ENCODE peak calls at places on chromosomes 2 and 18, in five cellular contexts. One of them, this sample, is unnamed.

GRCh38 chr2:28997237-28997846 is 16.2 kb downstream of the TOGARAM2 start:
- DNase-seq in IMR-90: peak; percentile 22
- DNase-seq in AG10803: no peak
- DNase-seq in psoas muscle: no peak
- DNase-seq in NCI-H226: no peak
- DNase-seq in this sample: no peak

GRCh38 chr2:218981390-218982311 is 3.3 kb downstream of the FEV start:
- DNase-seq in IMR-90: peak; percentile 12
- DNase-seq in AG10803: no peak
- DNase-seq in psoas muscle: no peak
- DNase-seq in NCI-H226: no peak
- DNase-seq in this sample: peak; percentile 44

GRCh38 chr2:6832995-6833604 is 32.6 kb downstream of the CMPK2 start:
- DNase-seq in IMR-90: no peak
- DNase-seq in AG10803: no peak
- DNase-seq in psoas muscle: no peak
- DNase-seq in NCI-H226: no peak
- DNase-seq in this sample: no peak

GRCh38 chr18:23938901-23939341 is 75.6 kb upstream of the TTC39C start:
- DNase-seq in IMR-90: no peak
- DNase-seq in AG10803: no peak
- DNase-seq in psoas muscle: no peak
- DNase-seq in NCI-H226: no peak
- DNase-seq in this sample: no peak

GRCh38 chr2:215536476-215536875 is 100.6 kb upstream of the FN1 start:
- DNase-seq in IMR-90: peak; percentile 25
- DNase-seq in AG10803: peak; percentile 76
- DNase-seq in psoas muscle: no peak
- DNase-seq in NCI-H226: no peak
- DNase-seq in this sample: no peak

GRCh38 chr2:240581811-240582210 is 4.7 kb upstream of the CAPN10 start:
- DNase-seq in IMR-90: no peak
- DNase-seq in AG10803: no peak
- DNase-seq in psoas muscle: no peak
- DNase-seq in NCI-H226: peak; percentile 19
- DNase-seq in this sample: no peak

GRCh38 chr2:240435955-240436625 is 627 bp downstream of the GPC1 start:
- DNase-seq in IMR-90: peak; percentile 7
- DNase-seq in AG10803: peak; percentile 29
- DNase-seq in psoas muscle: no peak
- DNase-seq in NCI-H226: peak; percentile 23
- DNase-seq in this sample: no peak

GRCh38 chr2:239194731-239195317 is 206.0 kb downstream of the HDAC4 start:
- DNase-seq in IMR-90: no peak
- DNase-seq in AG10803: no peak
- DNase-seq in psoas muscle: no peak
- DNase-seq in NCI-H226: no peak
- DNase-seq in this sample: no peak

GRCh38 chr18:54558609-54559585 is 32.1 kb upstream of the DYNAP start:
- DNase-seq in IMR-90: peak; percentile 3
- DNase-seq in AG10803: peak; percentile 10
- DNase-seq in psoas muscle: no peak
- DNase-seq in NCI-H226: no peak
- DNase-seq in this sample: peak; percentile 15

GRCh38 chr2:95023222-95023597 is 2.3 kb upstream of the MAL start:
- DNase-seq in IMR-90: no peak
- DNase-seq in AG10803: no peak
- DNase-seq in psoas muscle: no peak
- DNase-seq in NCI-H226: no peak
- DNase-seq in this sample: peak; percentile 12

GRCh38 chr2:55604027-55604565 is 13.3 kb downstream of the PPP4R3B start:
- DNase-seq in IMR-90: peak; percentile 63
- DNase-seq in AG10803: peak; percentile 17
- DNase-seq in psoas muscle: no peak
- DNase-seq in NCI-H226: no peak
- DNase-seq in this sample: no peak

GRCh38 chr2:45283764-45284620 is 274.7 kb upstream of the SIX2 start:
- DNase-seq in IMR-90: peak; percentile 83
- DNase-seq in AG10803: peak; percentile 60
- DNase-seq in psoas muscle: no peak
- DNase-seq in NCI-H226: peak; percentile 81
- DNase-seq in this sample: peak; percentile 26

GRCh38 chr2:9380702-9381628 is 42.4 kb downstream of the ITGB1BP1 start:
- DNase-seq in IMR-90: peak; percentile 95
- DNase-seq in AG10803: peak; percentile 93
- DNase-seq in psoas muscle: peak; percentile 64
- DNase-seq in NCI-H226: peak; percentile 89
- DNase-seq in this sample: peak; percentile 39